ENCODE peak calls at places on chromosomes 5 and 9, in six cellular contexts. L, H, Z, I, P and D are unnamed samples.

GRCh38 chr5:77991084-77991483 is 214.9 kb upstream of the TBCA start:
- DNase-seq in L (no peak), H (no peak), Z (no peak), I (no peak), P (no peak), D (no peak)

GRCh38 chr9:93345630-93346239 is 105.8 kb upstream of the FAM120A start:
- DNase-seq in L (no peak), H (no peak), Z (no peak), I (no peak), P (no peak), D (peak)

GRCh38 chr9:31588010-31588409 is 796.4 kb upstream of the ACO1 start:
- DNase-seq in L (no peak), H (no peak), Z (no peak), I (no peak), P (no peak), D (no peak)

GRCh38 chr5:133944263-133945230 is 23.9 kb downstream of the C5orf15 start:
- DNase-seq in L (peak), H (peak), Z (peak), I (peak), P (peak), D (peak)

GRCh38 chr5:178473858-178474257 is 116.3 kb downstream of the COL23A1 start:
- DNase-seq in L (no peak), H (no peak), Z (no peak), I (no peak), P (no peak), D (no peak)

GRCh38 chr9:95822583-95823431 is 52.7 kb upstream of the ERCC6L2 start:
- DNase-seq in L (peak), H (no peak), Z (no peak), I (no peak), P (no peak), D (no peak)

GRCh38 chr9:132409828-132410528 is at the start of gene CFAP77:
- DNase-seq in L (peak), H (peak), Z (no peak), I (peak), P (peak), D (peak)

GRCh38 chr5:60959156-60959555 is 14.2 kb downstream of the NDUFAF2 start:
- DNase-seq in L (no peak), H (no peak), Z (no peak), I (no peak), P (no peak), D (no peak)

GRCh38 chr5:97124335-97124734 is 18.1 kb downstream of the LIX1 start:
- DNase-seq in L (no peak), H (no peak), Z (no peak), I (no peak), P (no peak), D (no peak)

GRCh38 chr9:135850737-135851136 is 56.6 kb downstream of the CAMSAP1 start:
- DNase-seq in L (no peak), H (no peak), Z (no peak), I (no peak), P (no peak), D (no peak)

GRCh38 chr9:17723656-17724055 is 144.8 kb downstream of the SH3GL2 start:
- DNase-seq in L (no peak), H (no peak), Z (no peak), I (no peak), P (no peak), D (no peak)

GRCh38 chr5:83049370-83049863 is 27.8 kb downstream of the TMEM167A start:
- DNase-seq in L (no peak), H (no peak), Z (no peak), I (no peak), P (no peak), D (no peak)

GRCh38 chr5:96645096-96645495 is 17.1 kb upstream of the CAST start:
- DNase-seq in L (no peak), H (no peak), Z (no peak), I (no peak), P (no peak), D (no peak)

GRCh38 chr9:32423371-32423770 is 38.9 kb downstream of the ACO1 start:
- DNase-seq in L (no peak), H (no peak), Z (no peak), I (no peak), P (no peak), D (no peak)

GRCh38 chr5:138611295-138612220 is 36.4 kb upstream of the HSPA9 start:
- DNase-seq in L (peak), H (no peak), Z (peak), I (no peak), P (peak), D (no peak)
- TF ChIP-seq CTCF in L (peak), H (no peak), Z (no peak), I (no peak), P (no peak), D (no peak)

DNA sequence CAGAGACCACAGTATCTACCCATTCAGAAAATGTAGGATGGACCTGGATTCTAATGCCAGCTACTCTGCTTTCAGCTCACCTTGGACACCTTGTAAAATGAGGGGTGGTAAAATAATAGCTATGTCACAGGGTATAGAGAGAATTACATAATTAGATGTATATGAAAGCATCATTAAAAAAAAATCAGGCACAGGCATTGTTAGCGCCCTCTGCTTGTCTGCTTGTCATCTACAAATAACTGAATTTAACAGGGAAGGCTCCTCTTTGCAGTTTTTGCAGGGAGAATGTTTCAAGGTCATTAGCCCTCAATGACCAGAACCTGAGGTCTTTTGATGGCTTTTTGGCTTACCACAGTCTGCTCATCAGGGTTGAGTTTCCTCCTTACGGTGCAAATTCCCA is 58.0 kb downstream of the GPR21 start:
- DNase-seq in L (no peak), H (no peak), Z (no peak), I (no peak), P (no peak), D (no peak)
- TF ChIP-seq CTCF in L (peak), H (no peak), Z (no peak), I (no peak), P (no peak), D (peak)

DNA sequence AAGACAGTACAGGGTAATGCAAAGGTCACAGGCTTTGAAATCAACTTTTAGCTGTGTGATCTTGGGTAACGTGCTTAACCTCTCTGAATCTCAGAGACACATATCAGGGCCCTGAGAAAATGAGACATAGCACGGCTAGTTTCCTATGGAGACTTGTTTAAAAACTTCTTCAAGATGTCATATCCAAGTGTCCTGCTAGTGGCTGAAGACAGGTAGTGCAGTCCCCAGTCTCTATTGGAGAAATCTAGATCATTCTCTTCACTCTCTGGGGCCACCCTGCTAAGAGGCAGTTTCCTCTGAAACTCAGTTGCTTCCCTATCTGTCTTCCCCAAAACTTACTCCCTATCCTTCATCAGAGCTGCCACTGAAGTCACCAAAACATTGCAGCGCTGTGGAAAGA is 30.3 kb upstream of the GRXCR2 start:
- DNase-seq in L (no peak), H (no peak), Z (no peak), I (no peak), P (no peak), D (no peak)
- TF ChIP-seq CTCF in L (no peak), H (no peak), Z (no peak), I (no peak), P (peak), D (peak)

DNA sequence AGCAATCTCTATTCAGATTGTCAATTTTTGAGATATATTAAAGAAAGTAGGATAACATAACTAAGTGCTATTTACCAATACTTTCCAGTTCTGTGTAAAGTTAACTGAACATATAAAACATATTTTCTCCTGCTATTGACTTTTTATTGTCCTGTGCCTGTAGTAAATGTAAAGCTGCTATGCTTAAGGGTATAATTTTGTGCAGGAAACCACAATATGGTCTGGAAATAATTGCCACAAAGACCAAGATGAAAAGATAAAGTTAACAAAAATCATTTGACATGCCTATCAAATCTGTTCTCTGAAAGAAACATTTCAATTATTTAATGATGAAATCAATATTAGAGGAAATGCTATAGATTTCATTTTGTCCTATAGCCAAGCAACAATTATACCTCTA is 121.3 kb downstream of the FGF10 start:
- DNase-seq in L (no peak), H (no peak), Z (no peak), I (no peak), P (no peak), D (no peak)
- TF ChIP-seq CTCF in L (no peak), H (no peak), Z (no peak), I (no peak), P (no peak), D (no peak)

GRCh38 chr9:21711504-21711903 is 90.9 kb upstream of the MTAP start:
- DNase-seq in L (no peak), H (no peak), Z (no peak), I (no peak), P (no peak), D (no peak)
- TF ChIP-seq CTCF in L (no peak), H (no peak), Z (no peak), I (no peak), P (no peak), D (no peak)

DNA sequence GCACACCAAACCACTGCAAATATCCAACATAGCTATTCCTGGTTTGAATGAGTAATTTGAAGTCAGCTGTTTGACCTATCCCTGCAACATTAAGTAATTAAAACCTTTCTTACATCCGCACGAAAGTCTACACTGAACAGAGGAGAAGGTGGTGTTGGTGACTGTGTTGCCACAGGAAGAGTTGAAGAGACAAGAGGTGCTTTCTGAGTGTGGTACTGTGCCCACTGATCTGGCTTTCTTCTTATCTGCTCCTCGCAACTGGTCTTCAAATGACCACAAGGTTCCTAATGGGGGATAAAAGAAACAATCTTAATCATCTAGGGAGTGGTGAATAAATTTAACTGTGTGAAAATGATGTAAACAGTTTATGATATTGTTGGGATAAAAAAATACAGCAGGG is 29.4 kb upstream of the PDCL start:
- DNase-seq in L (no peak), H (no peak), Z (no peak), I (no peak), P (no peak), D (no peak)
- TF ChIP-seq CTCF in L (no peak), H (no peak), Z (no peak), I (no peak), P (no peak), D (no peak)

GRCh38 chr9:13427587-13427986 is 148.1 kb upstream of the MPDZ start:
- DNase-seq in L (peak), H (no peak), Z (no peak), I (no peak), P (peak), D (no peak)
- TF ChIP-seq CTCF in L (peak), H (peak), Z (peak), I (peak), P (peak), D (peak)

GRCh38 chr5:127872494-127872893 is 169.3 kb downstream of the CCDC192 start:
- DNase-seq in L (no peak), H (no peak), Z (no peak), I (no peak), P (peak), D (no peak)

GRCh38 chr5:127878174-127878750 is 175.1 kb downstream of the CCDC192 start:
- DNase-seq in L (peak), H (no peak), Z (no peak), I (peak), P (peak), D (no peak)

GRCh38 chr5:127871448-127872153 is 168.4 kb downstream of the CCDC192 start:
- DNase-seq in L (no peak), H (no peak), Z (no peak), I (no peak), P (no peak), D (no peak)

GRCh38 chr5:127876384-127876783 is 173.2 kb downstream of the CCDC192 start:
- DNase-seq in L (no peak), H (no peak), Z (no peak), I (no peak), P (no peak), D (no peak)

DNA sequence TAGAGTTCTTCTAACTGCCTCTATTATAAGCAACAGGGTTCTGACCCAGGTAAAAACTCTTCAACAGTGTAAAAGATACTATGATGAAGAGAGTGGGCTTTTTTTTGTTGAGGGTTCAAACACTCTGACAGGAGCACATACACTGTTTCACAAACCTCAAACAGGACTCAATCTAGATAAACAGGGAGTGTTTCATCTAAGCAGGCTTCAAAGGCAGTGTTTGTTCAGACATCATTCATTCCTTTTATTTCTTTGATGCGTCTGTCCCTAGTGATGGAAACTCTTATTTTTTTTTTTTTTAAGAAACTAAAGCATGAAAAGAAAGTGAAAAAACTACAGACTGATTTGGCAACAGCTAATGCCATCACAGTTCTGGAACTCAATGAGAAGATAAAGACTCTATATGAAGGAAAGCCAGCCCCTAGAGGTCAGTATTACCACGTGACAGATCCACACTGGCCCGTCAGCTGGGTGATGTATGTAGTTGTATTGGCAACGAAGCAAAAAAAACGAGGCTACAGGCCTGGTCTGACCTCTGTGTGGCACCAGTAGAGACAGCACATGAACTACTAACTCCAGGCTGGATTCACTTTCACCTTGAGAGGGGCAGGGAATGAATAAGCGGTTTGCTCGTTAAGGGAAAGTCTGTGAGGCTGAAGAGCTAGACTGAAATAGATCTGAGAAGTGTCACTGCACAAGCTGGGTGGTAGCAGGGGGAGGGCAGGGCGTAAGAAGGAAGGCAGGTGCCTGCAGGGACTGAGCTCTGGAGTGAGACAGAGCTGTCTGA is 172.2 kb downstream of the CCDC192 start:
- DNase-seq in L (peak), H (no peak), Z (peak), I (peak), P (peak), D (no peak)
- TF ChIP-seq CTCF in L (peak), H (no peak), Z (peak), I (no peak), P (no peak), D (peak)

GRCh38 chr5:119879446-119879845 is 250.1 kb downstream of the FAM170A start:
- DNase-seq in L (no peak), H (no peak), Z (no peak), I (no peak), P (no peak), D (no peak)
- TF ChIP-seq CTCF in L (no peak), H (no peak), Z (no peak), I (no peak), P (no peak), D (no peak)